ENCODE peak calls at places on chromosome 17, in five cellular contexts. G is AG04450; X is CD8-positive, alpha-beta T cell; Q is cardiac muscle cell; K is A549. H is an unnamed sample. For H3K9me3, the result is how much of the 10 kb centered on the place peaks cover.

GRCh38 chr17:40561871-40562611 is 3.2 kb downstream of the CCR7 start:
- DNase-seq in G (no peak), X (peak), Q (no peak), K (peak), H (no peak)

GRCh38 chr17:43579570-43580140 is 33.5 kb upstream of the ETV4 start:
- DNase-seq in G (peak), X (no peak), Q (no peak), K (peak), H (no peak)

GRCh38 chr17:57750109-57750845 is 5.2 kb upstream of the CCDC182 start:
- DNase-seq in G (no peak), X (no peak), Q (no peak), K (no peak), H (no peak)

GRCh38 chr17:83053779-83054451 is 25.5 kb upstream of the METRNL start:
- DNase-seq in G (no peak), X (peak), Q (no peak), K (no peak), H (peak)

GRCh38 chr17:63963123-63963522 is 9.6 kb downstream of the SCN4A start:
- DNase-seq in G (no peak), X (no peak), Q (no peak), K (no peak), H (no peak)

GRCh38 chr17:2949469-2950044 is 113.8 kb downstream of the OR1D5 start:
- DNase-seq in G (no peak), X (no peak), Q (no peak), K (peak), H (no peak)

GRCh38 chr17:29772981-29773380 is 150.3 kb upstream of the CORO6 start:
- DNase-seq in G (no peak), X (no peak), Q (no peak), K (no peak), H (no peak)

GRCh38 chr17:20026960-20027359 is 17.8 kb downstream of the SPECC1 start:
- DNase-seq in G (no peak), X (no peak), Q (no peak), K (no peak), H (no peak)

GRCh38 chr17:83126275-83126930 is 47.0 kb downstream of the METRNL start:
- DNase-seq in G (no peak), X (no peak), Q (no peak), K (no peak), H (no peak)

DNA sequence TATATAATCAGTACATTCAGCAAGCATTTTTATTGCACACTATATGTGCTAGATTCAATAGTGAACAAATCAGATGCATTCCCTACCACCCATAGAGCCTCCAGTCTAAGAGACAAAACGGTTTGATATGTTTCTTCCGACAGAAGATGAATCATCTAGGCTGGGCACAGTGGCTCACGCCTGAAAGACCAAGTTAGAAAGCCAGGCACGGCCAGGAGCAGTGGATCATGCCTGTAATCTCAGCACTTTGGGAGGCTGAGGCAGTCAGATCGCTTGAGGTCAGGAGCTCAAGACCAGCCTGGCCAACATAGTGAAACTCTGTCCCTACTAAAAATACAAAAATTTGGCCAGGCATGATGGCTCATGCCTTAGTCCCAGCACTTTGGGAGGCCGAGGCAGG is 18.3 kb upstream of the COPRS start:
- DNase-seq in G (no peak), X (no peak), Q (no peak), K (no peak), H (no peak)
- H3K4me3 ChIP-seq in G (no peak), X (no peak), Q (no peak), K (no peak), H (no peak)

GRCh38 chr17:12099412-12099811 is 78.7 kb downstream of the MAP2K4 start:
- DNase-seq in G (no peak), X (no peak), Q (no peak), K (no peak), H (no peak)

GRCh38 chr17:12094336-12094735 is 73.7 kb downstream of the MAP2K4 start:
- DNase-seq in G (no peak), X (no peak), Q (no peak), K (no peak), H (no peak)

GRCh38 chr17:12098568-12098967 is 77.9 kb downstream of the MAP2K4 start:
- DNase-seq in G (no peak), X (no peak), Q (no peak), K (no peak), H (no peak)

GRCh38 chr17:12097326-12097725 is 76.6 kb downstream of the MAP2K4 start:
- DNase-seq in G (no peak), X (no peak), Q (no peak), K (no peak), H (no peak)

DNA sequence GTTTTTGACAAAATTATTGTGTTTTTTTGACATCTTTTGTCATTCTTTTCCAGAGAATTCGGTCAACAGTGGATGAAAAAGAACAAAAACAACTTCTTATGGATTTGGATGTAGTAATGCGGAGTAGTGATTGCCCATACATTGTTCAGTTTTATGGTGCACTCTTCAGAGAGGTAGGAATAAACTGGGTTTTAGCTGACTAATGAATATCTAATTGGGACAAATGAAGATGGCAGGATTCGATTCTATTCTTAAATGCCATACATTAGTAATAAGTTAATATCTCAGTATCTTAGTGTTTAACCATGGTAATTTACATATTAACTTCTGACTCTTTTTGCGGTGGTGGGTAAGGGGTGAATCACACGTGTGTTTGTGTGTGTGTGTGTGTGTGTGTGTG is 74.8 kb downstream of the MAP2K4 start:
- DNase-seq in G (no peak), X (no peak), Q (no peak), K (no peak), H (no peak)
- TF ChIP-seq CTCF in G (no peak), X (no peak), Q (no peak), K (no peak), H (no peak)

GRCh38 chr17:22464041-22464440 is 771.7 kb downstream of the KCNJ18 start:
- DNase-seq in G (no peak), X (no peak), Q (no peak), K (no peak), H (no peak)
- H3K9me3 ChIP-seq in G (half or more), X (under half), Q (under half), K (under half), H (under half)

DNA sequence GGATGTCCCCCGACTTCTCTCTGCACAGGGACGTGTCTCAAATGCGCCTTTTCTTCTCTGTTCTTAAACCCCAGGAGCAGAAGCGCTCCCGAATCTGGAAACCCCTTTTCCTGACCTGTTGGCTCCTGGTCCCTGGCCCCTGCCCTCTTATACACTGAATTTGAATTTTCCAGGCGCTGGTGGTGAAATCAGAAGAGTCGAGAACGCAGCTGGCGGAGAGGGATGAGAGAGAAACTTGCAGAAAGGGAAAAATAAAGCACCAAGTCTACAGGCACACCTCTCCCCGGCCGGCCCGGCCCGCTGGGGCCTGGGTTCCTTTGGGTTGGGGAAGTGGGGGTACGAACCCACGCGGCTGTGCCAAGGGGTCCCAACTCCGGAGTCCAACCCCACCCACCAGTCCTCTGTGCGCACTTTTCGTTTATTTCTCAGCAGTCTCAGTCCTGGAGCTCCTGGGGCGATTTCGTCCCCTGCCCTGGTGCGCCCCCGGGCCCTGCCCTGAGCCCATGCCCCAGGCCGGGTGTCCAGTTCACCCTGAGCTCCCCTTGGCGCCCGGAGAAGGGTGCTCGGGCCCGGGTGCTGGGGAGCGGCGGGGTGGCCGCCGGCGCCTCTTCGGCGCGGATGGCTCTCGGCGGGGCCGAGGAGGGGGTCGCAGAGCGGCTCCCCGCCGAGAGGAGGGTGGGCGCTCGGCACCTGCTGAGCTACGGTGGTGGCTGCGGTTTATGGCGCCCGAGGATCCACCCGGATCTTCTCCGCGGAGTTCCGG is 15.5 kb upstream of the CBX8 start:
- DNase-seq in G (no peak), X (no peak), Q (no peak), K (no peak), H (no peak)
- H3K4me3 ChIP-seq in G (peak), X (no peak), Q (peak), K (peak), H (peak)

GRCh38 chr17:73782641-73783381 is 138.6 kb upstream of the SDK2 start:
- DNase-seq in G (no peak), X (no peak), Q (peak), K (no peak), H (no peak)
- TF ChIP-seq CTCF in G (no peak), X (no peak), Q (no peak), K (no peak), H (no peak)

GRCh38 chr17:5184284-5184683 is 7.4 kb downstream of the ZNF594 start:
- DNase-seq in G (no peak), X (peak), Q (no peak), K (no peak), H (no peak)
- H3K9me3 ChIP-seq in G (half or more), X (under half), Q (under half), K (half or more), H (half or more)

GRCh38 chr17:30924341-30924740 is 2.6 kb downstream of the ADAP2 start:
- DNase-seq in G (no peak), X (no peak), Q (no peak), K (no peak), H (no peak)

GRCh38 chr17:30922235-30922993 is 669 bp downstream of the ADAP2 start:
- DNase-seq in G (no peak), X (no peak), Q (peak), K (no peak), H (peak)

GRCh38 chr17:30920282-30920681 is 1.5 kb upstream of the ADAP2 start:
- DNase-seq in G (peak), X (no peak), Q (peak), K (peak), H (no peak)

GRCh38 chr17:30920683-30921543 is 832 bp upstream of the ADAP2 start:
- DNase-seq in G (no peak), X (no peak), Q (no peak), K (no peak), H (no peak)

GRCh38 chr17:30921544-30922196 is at the start of gene ADAP2:
- DNase-seq in G (no peak), X (no peak), Q (peak), K (peak), H (peak)
- H3K4me3 ChIP-seq in G (peak), X (no peak), Q (peak), K (peak), H (peak)

DNA sequence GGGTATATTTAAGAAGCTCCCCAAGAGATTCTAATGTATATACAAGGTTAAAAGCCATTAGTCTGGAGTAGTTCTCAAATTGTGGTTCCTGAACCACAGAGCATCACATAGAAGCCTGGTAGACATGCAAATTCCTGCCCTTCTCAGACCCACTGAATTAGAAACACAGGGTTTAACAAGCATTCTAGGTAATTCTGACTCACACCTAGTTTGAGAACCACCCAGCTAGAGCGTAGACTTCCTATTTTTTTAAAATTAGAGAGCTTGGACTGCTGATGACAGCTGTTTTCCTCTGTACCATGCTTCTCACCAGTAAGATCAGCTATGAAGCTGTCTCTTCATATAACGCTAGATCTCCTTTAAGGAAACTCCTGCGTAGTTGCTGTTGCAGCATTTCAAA is 50.6 kb downstream of the HS3ST3B1 start:
- DNase-seq in G (no peak), X (no peak), Q (no peak), K (no peak), H (no peak)
- TF ChIP-seq CTCF in G (no peak), X (no peak), Q (no peak), K (no peak), H (no peak)

GRCh38 chr17:35700157-35700556 is 31.3 kb upstream of the RASL10B start:
- DNase-seq in G (no peak), X (no peak), Q (no peak), K (no peak), H (no peak)

GRCh38 chr17:35698800-35699199 is 32.6 kb upstream of the RASL10B start:
- DNase-seq in G (no peak), X (no peak), Q (no peak), K (no peak), H (no peak)

GRCh38 chr17:35692811-35693210 is 38.6 kb upstream of the RASL10B start:
- DNase-seq in G (no peak), X (no peak), Q (no peak), K (no peak), H (no peak)

GRCh38 chr17:35695613-35696012 is 35.8 kb upstream of the RASL10B start:
- DNase-seq in G (no peak), X (no peak), Q (peak), K (no peak), H (no peak)

DNA sequence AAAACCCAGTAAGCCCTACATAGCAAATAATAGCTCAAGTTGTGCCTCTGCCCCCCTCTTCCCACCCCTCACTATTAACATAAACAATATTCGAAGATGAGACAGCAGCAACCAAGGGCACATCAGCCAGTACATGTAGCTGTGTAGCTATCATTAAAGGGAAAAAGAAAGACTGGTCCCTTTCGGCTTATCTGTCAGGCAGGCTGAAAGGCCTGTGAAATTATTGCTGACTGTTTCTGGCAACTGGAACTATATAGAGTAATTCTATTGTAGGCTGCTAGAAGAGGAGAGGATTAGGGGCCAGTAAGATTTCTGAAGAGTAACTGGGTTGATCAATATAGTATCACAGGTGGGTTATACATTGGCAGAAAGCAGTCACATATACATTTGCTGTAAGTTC is 36.5 kb upstream of the RASL10B start:
- DNase-seq in G (no peak), X (no peak), Q (no peak), K (no peak), H (no peak)
- H3K9me3 ChIP-seq in G (under half), X (under half), Q (under half), K (under half), H (under half)